ENCODE peak calls at places on chromosomes 7 and 10, in five cellular contexts. S is GM12878, P is HepG2, Q is K562, K is H1. O is an unnamed sample.

GRCh38 chr10:126671402-126671975 is 996 bp upstream of the C10orf90 start:
- DNase-seq in S (no peak), P (no peak), Q (no peak), K (no peak), O (no peak)

GRCh38 chr7:70883750-70884445 is 248.0 kb upstream of the GALNT17 start:
- DNase-seq in S (no peak), P (no peak), Q (no peak), K (no peak), O (no peak)

GRCh38 chr7:49014870-49015269 is 90.5 kb downstream of the CDC14C start:
- DNase-seq in S (no peak), P (no peak), Q (no peak), K (no peak), O (no peak)

GRCh38 chr10:81034376-81034775 is 496.7 kb downstream of the SH2D4B start:
- DNase-seq in S (no peak), P (no peak), Q (no peak), K (no peak), O (no peak)

GRCh38 chr10:4058514-4059029 is 273.6 kb upstream of the KLF6 start:
- DNase-seq in S (no peak), P (no peak), Q (no peak), K (no peak), O (no peak)

GRCh38 chr10:30502266-30503058 is 68.5 kb downstream of the MAP3K8 start:
- DNase-seq in S (no peak), P (no peak), Q (peak), K (no peak), O (no peak)

GRCh38 chr7:66043681-66044497 is 31.7 kb upstream of the ASL start:
- DNase-seq in S (no peak), P (no peak), Q (no peak), K (peak), O (no peak)

GRCh38 chr10:73647211-73647874 is 6.1 kb upstream of the MYOZ1 start:
- DNase-seq in S (no peak), P (no peak), Q (no peak), K (peak), O (peak)

GRCh38 chr10:125000366-125001312 is 58.7 kb downstream of the ZRANB1 start:
- DNase-seq in S (no peak), P (no peak), Q (no peak), K (no peak), O (peak)

GRCh38 chr10:35925511-35925910 is 283.4 kb upstream of the FZD8 start:
- DNase-seq in S (no peak), P (no peak), Q (no peak), K (no peak), O (no peak)

GRCh38 chr10:9510626-9511025 is 1456.1 kb downstream of the GATA3 start:
- DNase-seq in S (no peak), P (no peak), Q (no peak), K (no peak), O (no peak)

GRCh38 chr7:98133621-98134266 is 27.1 kb downstream of the LMTK2 start:
- DNase-seq in S (no peak), P (peak), Q (no peak), K (no peak), O (no peak)

GRCh38 chr7:155458317-155459132 is 596 bp downstream of the EN2 start:
- DNase-seq in S (no peak), P (no peak), Q (no peak), K (no peak), O (peak)

GRCh38 chr10:20254078-20254477 is 437.8 kb downstream of the PLXDC2 start:
- DNase-seq in S (no peak), P (no peak), Q (no peak), K (no peak), O (no peak)

GRCh38 chr10:119246862-119247549 is 39.6 kb downstream of the GRK5 start:
- DNase-seq in S (no peak), P (no peak), Q (no peak), K (no peak), O (no peak)
- TF ChIP-seq GABPA in S (no peak), P (no peak), Q (no peak), K (no peak), O (no peak)

DNA sequence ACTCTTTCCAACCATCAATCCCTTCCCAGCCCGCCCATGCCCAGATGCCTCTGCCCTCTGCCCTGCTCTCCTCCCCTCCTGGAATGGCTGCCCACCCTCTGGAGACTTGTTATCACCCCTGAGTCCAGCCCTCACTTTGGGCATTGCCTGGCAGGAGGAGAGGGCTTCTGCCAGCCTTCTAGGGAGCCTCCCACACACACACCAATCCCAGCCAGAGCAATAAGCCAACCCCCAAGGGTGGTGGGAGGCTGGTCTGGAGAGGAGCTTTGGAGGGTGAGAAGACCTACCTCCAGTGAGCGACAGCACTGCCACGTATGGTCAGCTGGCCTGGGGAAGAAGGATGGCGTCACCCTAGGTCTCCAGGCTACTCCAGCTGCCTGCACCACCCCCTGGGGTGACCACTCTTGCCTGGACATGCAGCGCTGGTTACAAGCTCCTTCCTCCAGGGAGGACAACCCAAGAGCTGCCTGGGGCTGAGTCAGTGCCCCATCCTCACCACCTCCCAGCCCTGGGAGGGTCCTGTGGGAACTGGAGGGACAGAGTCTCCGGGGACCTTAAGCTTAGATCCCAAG is 8.4 kb downstream of the C10orf105 start:
- DNase-seq in S (no peak), P (no peak), Q (no peak), K (no peak), O (no peak)
- TF ChIP-seq RAD21 in S (no peak), P (no peak), Q (no peak), K (no peak), O (no peak)

GRCh38 chr7:131097662-131098376 is 229.9 kb upstream of the MKLN1 start:
- DNase-seq in S (no peak), P (no peak), Q (no peak), K (no peak), O (no peak)
- TF ChIP-seq GABPA in S (no peak), P (no peak), Q (no peak), K (no peak), O (no peak)

GRCh38 chr7:44533301-44534055 is 7.7 kb downstream of the NPC1L1 start:
- DNase-seq in S (no peak), P (no peak), Q (no peak), K (no peak), O (peak)
- TF ChIP-seq RAD21 in S (no peak), P (no peak), Q (no peak), K (no peak), O (no peak)

DNA sequence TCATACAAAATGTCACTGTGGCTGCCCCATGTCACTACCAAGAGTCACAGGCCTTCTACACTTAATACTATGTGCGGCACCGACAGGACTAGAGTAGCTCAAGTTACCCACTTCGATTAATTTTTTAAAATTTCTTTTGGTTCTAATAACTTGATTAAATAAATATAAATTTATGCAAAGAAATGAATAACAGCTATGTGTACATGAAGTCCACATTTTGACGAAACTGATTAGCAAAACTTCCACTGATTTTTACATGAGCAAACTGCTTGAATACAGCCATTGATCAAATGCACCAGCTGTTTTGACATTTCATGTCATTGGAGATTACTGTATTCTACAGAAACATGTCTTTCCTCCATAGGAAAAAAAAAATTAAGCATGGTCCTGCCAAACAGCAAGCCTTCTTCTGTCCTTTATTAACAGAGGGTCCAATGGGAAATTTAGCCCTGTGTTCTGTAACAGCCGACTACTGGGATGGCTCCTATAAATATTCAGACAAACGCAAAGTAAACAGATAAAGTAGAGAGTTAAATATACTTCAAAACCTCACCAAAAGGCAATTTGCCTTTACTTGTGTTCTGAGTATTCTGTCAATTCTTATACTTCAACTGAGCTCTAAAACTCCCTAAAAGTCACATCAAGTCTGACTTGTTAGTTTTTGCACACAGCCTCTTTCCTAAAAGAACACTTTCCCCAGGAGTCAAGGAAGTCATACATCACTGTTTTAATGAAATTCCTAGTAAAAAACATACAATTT is 3.2 kb downstream of the COBL start:
- DNase-seq in S (no peak), P (no peak), Q (no peak), K (no peak), O (no peak)
- TF ChIP-seq GABPA in S (no peak), P (no peak), Q (no peak), K (no peak), O (no peak)

DNA sequence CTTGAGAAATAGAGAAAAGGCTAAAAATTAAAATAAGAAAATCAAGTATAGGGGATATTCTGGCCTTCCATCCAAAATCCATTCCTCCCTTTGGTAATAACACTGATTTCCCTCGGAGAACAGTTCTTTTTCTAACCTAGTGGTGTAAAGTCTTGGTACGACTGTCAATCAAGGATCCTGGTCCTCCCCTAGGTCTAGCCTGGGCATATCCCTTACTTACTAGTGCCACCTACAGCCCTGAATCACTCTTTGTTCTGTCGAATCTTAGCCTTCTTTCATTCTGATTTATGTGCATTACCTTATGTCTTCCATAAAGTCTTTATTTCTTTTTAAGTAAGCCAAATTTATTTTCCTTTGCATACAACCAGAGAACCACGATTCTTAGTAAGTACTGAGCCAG is 298.7 kb upstream of the LRRTM3 start:
- DNase-seq in S (no peak), P (peak), Q (peak), K (no peak), O (peak)
- TF ChIP-seq RAD21 in S (peak), P (no peak), Q (no peak), K (peak), O (peak)

GRCh38 chr10:108544500-108545120 is 1378.7 kb downstream of the XPNPEP1 start:
- DNase-seq in S (no peak), P (peak), Q (peak), K (peak), O (peak)
- TF ChIP-seq GABPA in S (no peak), P (no peak), Q (no peak), K (no peak), O (no peak)

GRCh38 chr7:44394636-44395035 is 69.2 kb upstream of the CAMK2B start:
- DNase-seq in S (no peak), P (no peak), Q (no peak), K (peak), O (no peak)
- TF ChIP-seq RAD21 in S (no peak), P (no peak), Q (no peak), K (no peak), O (no peak)